ENCODE peak calls at places on chromosomes 13 and 19, in nine cellular contexts. One of them, this sample, is unnamed. For H3K4me1, the result is how much of the 10 kb centered on the place peaks cover.

GRCh38 chr19:51015691-51016267 is 3.7 kb downstream of the KLK10 start:
- DNase-seq in cardiac muscle cell: no peak
- DNase-seq in upper lobe of right lung: no peak
- DNase-seq in endodermal cell: no peak
- DNase-seq in body of pancreas: no peak
- DNase-seq in H9: no peak
- DNase-seq in CD4-positive, CD25-positive, alpha-beta regulatory T cell: no peak
- DNase-seq in IMR-90: no peak
- DNase-seq in breast epithelium: no peak
- DNase-seq in this sample: no peak

GRCh38 chr19:50478901-50479715 is 2.5 kb upstream of the GARIN5A start:
- DNase-seq in cardiac muscle cell: peak
- DNase-seq in upper lobe of right lung: peak
- DNase-seq in endodermal cell: peak
- DNase-seq in body of pancreas: no peak
- DNase-seq in H9: peak
- DNase-seq in CD4-positive, CD25-positive, alpha-beta regulatory T cell: no peak
- DNase-seq in IMR-90: peak
- DNase-seq in breast epithelium: no peak
- DNase-seq in this sample: peak

GRCh38 chr13:112907916-112908315 is 61.1 kb upstream of the MCF2L start:
- DNase-seq in cardiac muscle cell: no peak
- DNase-seq in upper lobe of right lung: no peak
- DNase-seq in endodermal cell: no peak
- DNase-seq in body of pancreas: no peak
- DNase-seq in H9: no peak
- DNase-seq in CD4-positive, CD25-positive, alpha-beta regulatory T cell: no peak
- DNase-seq in IMR-90: no peak
- DNase-seq in breast epithelium: peak
- DNase-seq in this sample: no peak

GRCh38 chr19:33052352-33052972 is 12.2 kb downstream of the RHPN2 start:
- DNase-seq in cardiac muscle cell: no peak
- DNase-seq in upper lobe of right lung: no peak
- DNase-seq in endodermal cell: no peak
- DNase-seq in body of pancreas: peak
- DNase-seq in H9: no peak
- DNase-seq in CD4-positive, CD25-positive, alpha-beta regulatory T cell: no peak
- DNase-seq in IMR-90: peak
- DNase-seq in breast epithelium: no peak
- DNase-seq in this sample: no peak

GRCh38 chr13:53137777-53138176 is 109.2 kb downstream of the OLFM4 start:
- DNase-seq in cardiac muscle cell: no peak
- DNase-seq in upper lobe of right lung: no peak
- DNase-seq in endodermal cell: no peak
- DNase-seq in body of pancreas: no peak
- DNase-seq in H9: no peak
- DNase-seq in CD4-positive, CD25-positive, alpha-beta regulatory T cell: no peak
- DNase-seq in IMR-90: peak
- DNase-seq in breast epithelium: no peak
- DNase-seq in this sample: peak

GRCh38 chr13:39586142-39586541 is 16.9 kb downstream of the LHFPL6 start:
- DNase-seq in cardiac muscle cell: no peak
- DNase-seq in upper lobe of right lung: no peak
- DNase-seq in endodermal cell: no peak
- DNase-seq in body of pancreas: no peak
- DNase-seq in H9: no peak
- DNase-seq in CD4-positive, CD25-positive, alpha-beta regulatory T cell: no peak
- DNase-seq in IMR-90: no peak
- DNase-seq in breast epithelium: no peak
- DNase-seq in this sample: no peak

GRCh38 chr19:19615086-19615485 is 3.4 kb downstream of the PBX4 start:
- DNase-seq in cardiac muscle cell: no peak
- DNase-seq in upper lobe of right lung: no peak
- DNase-seq in endodermal cell: no peak
- DNase-seq in body of pancreas: no peak
- DNase-seq in H9: no peak
- DNase-seq in CD4-positive, CD25-positive, alpha-beta regulatory T cell: no peak
- DNase-seq in IMR-90: peak
- DNase-seq in breast epithelium: no peak
- DNase-seq in this sample: no peak

GRCh38 chr13:114101325-114101821 is 31.1 kb downstream of the RASA3 start:
- DNase-seq in cardiac muscle cell: no peak
- DNase-seq in upper lobe of right lung: peak
- DNase-seq in endodermal cell: peak
- DNase-seq in body of pancreas: peak
- DNase-seq in H9: no peak
- DNase-seq in CD4-positive, CD25-positive, alpha-beta regulatory T cell: no peak
- DNase-seq in IMR-90: no peak
- DNase-seq in breast epithelium: peak
- DNase-seq in this sample: no peak

GRCh38 chr19:4115050-4115817 is 8.7 kb downstream of the MAP2K2 start:
- DNase-seq in cardiac muscle cell: peak
- DNase-seq in upper lobe of right lung: no peak
- DNase-seq in endodermal cell: no peak
- DNase-seq in body of pancreas: no peak
- DNase-seq in H9: no peak
- DNase-seq in CD4-positive, CD25-positive, alpha-beta regulatory T cell: peak
- DNase-seq in IMR-90: no peak
- DNase-seq in breast epithelium: no peak
- DNase-seq in this sample: no peak

DNA sequence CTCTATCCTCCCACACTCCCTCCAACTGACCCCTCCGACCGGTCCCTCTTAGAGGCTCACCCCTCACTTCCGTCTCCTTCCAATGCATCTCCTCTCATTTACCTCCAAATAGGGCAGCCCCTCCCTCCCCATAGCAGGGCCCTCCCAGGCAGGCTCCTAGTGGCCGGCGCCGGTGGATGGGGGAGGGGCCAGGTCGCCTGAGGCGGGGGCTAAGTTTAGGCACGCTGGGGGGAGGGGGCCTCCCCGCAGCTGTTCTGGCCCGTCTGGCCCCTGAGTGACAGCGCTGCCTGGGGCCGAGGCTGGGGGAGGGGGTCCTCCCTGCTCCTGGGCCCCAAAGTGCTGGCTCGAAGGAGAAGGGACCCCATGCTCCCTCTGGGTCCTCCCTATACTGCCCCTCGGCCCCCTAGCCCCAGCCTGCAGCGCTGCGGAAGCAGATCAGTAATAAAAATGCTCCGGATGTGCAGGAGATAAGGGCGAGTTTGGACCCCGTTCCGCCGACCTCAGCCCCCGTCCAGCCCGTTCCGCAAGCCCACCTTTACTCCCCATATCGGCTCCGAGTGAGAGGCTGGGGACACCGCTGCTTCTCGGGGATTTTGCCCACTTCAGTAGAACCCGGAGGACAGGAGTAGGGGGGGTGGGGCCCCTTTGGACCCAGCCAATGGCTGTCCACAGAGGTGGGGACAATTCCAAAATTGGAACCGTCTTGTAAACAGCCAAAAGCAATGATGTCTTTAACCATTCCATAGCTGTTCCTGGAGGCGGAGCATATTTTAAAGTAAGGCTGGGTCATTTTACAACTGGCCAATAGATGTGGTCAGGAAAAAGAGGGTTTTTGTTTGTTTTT is 4.0 kb downstream of the RTN2 start:
- DNase-seq in cardiac muscle cell: peak
- DNase-seq in upper lobe of right lung: peak
- DNase-seq in endodermal cell: peak
- DNase-seq in body of pancreas: no peak
- DNase-seq in H9: peak
- DNase-seq in CD4-positive, CD25-positive, alpha-beta regulatory T cell: no peak
- DNase-seq in IMR-90: peak
- DNase-seq in breast epithelium: no peak
- DNase-seq in this sample: peak
- H3K27ac ChIP-seq in cardiac muscle cell: peak
- H3K27ac ChIP-seq in upper lobe of right lung: peak
- H3K27ac ChIP-seq in endodermal cell: peak
- H3K27ac ChIP-seq in body of pancreas: peak
- H3K27ac ChIP-seq in H9: no peak
- H3K27ac ChIP-seq in CD4-positive, CD25-positive, alpha-beta regulatory T cell: no peak
- H3K27ac ChIP-seq in IMR-90: peak
- H3K27ac ChIP-seq in breast epithelium: peak
- H3K27ac ChIP-seq in this sample: peak

GRCh38 chr13:74067818-74068217 is 66.4 kb downstream of the KLF12 start:
- DNase-seq in cardiac muscle cell: no peak
- DNase-seq in upper lobe of right lung: no peak
- DNase-seq in endodermal cell: no peak
- DNase-seq in body of pancreas: no peak
- DNase-seq in H9: no peak
- DNase-seq in CD4-positive, CD25-positive, alpha-beta regulatory T cell: no peak
- DNase-seq in IMR-90: peak
- DNase-seq in breast epithelium: no peak
- DNase-seq in this sample: peak
- H3K4me1 ChIP-seq in cardiac muscle cell: under half
- H3K4me1 ChIP-seq in upper lobe of right lung: under half
- H3K4me1 ChIP-seq in endodermal cell: under half
- H3K4me1 ChIP-seq in body of pancreas: under half
- H3K4me1 ChIP-seq in H9: under half
- H3K4me1 ChIP-seq in CD4-positive, CD25-positive, alpha-beta regulatory T cell: under half
- H3K4me1 ChIP-seq in IMR-90: under half
- H3K4me1 ChIP-seq in breast epithelium: under half
- H3K4me1 ChIP-seq in this sample: under half

GRCh38 chr19:13986348-13986904 is 19.7 kb downstream of the RFX1 start:
- DNase-seq in cardiac muscle cell: no peak
- DNase-seq in upper lobe of right lung: peak
- DNase-seq in endodermal cell: peak
- DNase-seq in body of pancreas: peak
- DNase-seq in H9: peak
- DNase-seq in CD4-positive, CD25-positive, alpha-beta regulatory T cell: peak
- DNase-seq in IMR-90: peak
- DNase-seq in breast epithelium: no peak
- DNase-seq in this sample: peak

GRCh38 chr19:13983213-13983889 is 22.8 kb downstream of the RFX1 start:
- DNase-seq in cardiac muscle cell: no peak
- DNase-seq in upper lobe of right lung: no peak
- DNase-seq in endodermal cell: no peak
- DNase-seq in body of pancreas: peak
- DNase-seq in H9: no peak
- DNase-seq in CD4-positive, CD25-positive, alpha-beta regulatory T cell: peak
- DNase-seq in IMR-90: no peak
- DNase-seq in breast epithelium: no peak
- DNase-seq in this sample: no peak

GRCh38 chr19:13985771-13986347 is 20.3 kb downstream of the RFX1 start:
- DNase-seq in cardiac muscle cell: no peak
- DNase-seq in upper lobe of right lung: no peak
- DNase-seq in endodermal cell: no peak
- DNase-seq in body of pancreas: no peak
- DNase-seq in H9: peak
- DNase-seq in CD4-positive, CD25-positive, alpha-beta regulatory T cell: no peak
- DNase-seq in IMR-90: no peak
- DNase-seq in breast epithelium: no peak
- DNase-seq in this sample: no peak

GRCh38 chr19:13984186-13984585 is 21.9 kb downstream of the RFX1 start:
- DNase-seq in cardiac muscle cell: no peak
- DNase-seq in upper lobe of right lung: no peak
- DNase-seq in endodermal cell: no peak
- DNase-seq in body of pancreas: no peak
- DNase-seq in H9: no peak
- DNase-seq in CD4-positive, CD25-positive, alpha-beta regulatory T cell: no peak
- DNase-seq in IMR-90: no peak
- DNase-seq in breast epithelium: no peak
- DNase-seq in this sample: no peak

DNA sequence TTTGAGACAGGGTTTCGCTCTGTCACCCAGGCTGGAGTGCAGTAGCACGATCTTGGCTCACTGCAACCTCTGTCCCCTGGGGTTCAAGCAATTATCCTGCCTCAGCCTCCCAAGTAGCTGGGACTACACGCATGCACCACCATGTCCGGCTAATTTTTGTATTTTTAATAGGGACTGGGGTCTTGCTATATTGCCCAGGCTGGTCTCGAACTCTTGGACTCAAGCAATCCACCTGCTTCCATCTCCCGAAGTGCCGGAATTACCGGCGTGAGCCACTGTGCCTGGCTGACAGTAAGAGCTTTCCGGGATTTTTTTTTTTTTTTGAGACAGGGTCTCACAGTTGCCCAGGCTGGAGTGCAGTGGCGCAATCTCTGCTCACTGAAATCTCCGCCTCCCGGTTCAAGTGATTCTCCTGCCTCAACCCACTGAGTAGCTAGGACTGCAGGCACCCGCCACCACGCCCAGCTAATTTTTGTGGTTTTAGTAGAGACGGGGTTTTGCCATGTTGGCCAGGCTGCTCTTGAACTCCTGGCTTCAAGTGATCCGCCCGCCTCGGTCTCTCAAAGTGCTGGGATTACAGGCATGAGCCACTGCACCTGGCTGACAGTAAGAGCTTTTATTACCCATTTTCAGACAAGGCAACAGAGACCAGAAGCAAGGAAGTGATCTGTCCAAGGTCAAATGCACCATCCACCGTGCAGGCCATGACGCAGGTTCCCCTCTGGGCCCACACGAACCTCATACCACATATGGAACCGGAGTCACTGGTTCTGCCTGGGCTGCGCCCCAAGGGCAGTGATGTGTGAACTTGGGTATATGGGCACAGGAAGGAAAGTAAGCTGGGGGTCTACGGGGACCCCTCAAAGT is 21.0 kb downstream of the RFX1 start:
- DNase-seq in cardiac muscle cell: no peak
- DNase-seq in upper lobe of right lung: peak
- DNase-seq in endodermal cell: no peak
- DNase-seq in body of pancreas: no peak
- DNase-seq in H9: no peak
- DNase-seq in CD4-positive, CD25-positive, alpha-beta regulatory T cell: no peak
- DNase-seq in IMR-90: no peak
- DNase-seq in breast epithelium: no peak
- DNase-seq in this sample: no peak
- H3K27ac ChIP-seq in cardiac muscle cell: no peak
- H3K27ac ChIP-seq in upper lobe of right lung: peak
- H3K27ac ChIP-seq in endodermal cell: no peak
- H3K27ac ChIP-seq in body of pancreas: peak
- H3K27ac ChIP-seq in H9: no peak
- H3K27ac ChIP-seq in CD4-positive, CD25-positive, alpha-beta regulatory T cell: peak
- H3K27ac ChIP-seq in IMR-90: no peak
- H3K27ac ChIP-seq in breast epithelium: peak
- H3K27ac ChIP-seq in this sample: no peak

GRCh38 chr19:29672319-29672932 is 7.2 kb downstream of the PLEKHF1 start:
- DNase-seq in cardiac muscle cell: no peak
- DNase-seq in upper lobe of right lung: peak
- DNase-seq in endodermal cell: no peak
- DNase-seq in body of pancreas: no peak
- DNase-seq in H9: no peak
- DNase-seq in CD4-positive, CD25-positive, alpha-beta regulatory T cell: no peak
- DNase-seq in IMR-90: no peak
- DNase-seq in breast epithelium: peak
- DNase-seq in this sample: no peak

GRCh38 chr19:29674374-29675119 is 9.3 kb downstream of the PLEKHF1 start:
- DNase-seq in cardiac muscle cell: no peak
- DNase-seq in upper lobe of right lung: peak
- DNase-seq in endodermal cell: no peak
- DNase-seq in body of pancreas: no peak
- DNase-seq in H9: no peak
- DNase-seq in CD4-positive, CD25-positive, alpha-beta regulatory T cell: no peak
- DNase-seq in IMR-90: no peak
- DNase-seq in breast epithelium: peak
- DNase-seq in this sample: no peak

GRCh38 chr19:29671393-29672076 is 6.3 kb downstream of the PLEKHF1 start:
- DNase-seq in cardiac muscle cell: no peak
- DNase-seq in upper lobe of right lung: peak
- DNase-seq in endodermal cell: peak
- DNase-seq in body of pancreas: peak
- DNase-seq in H9: no peak
- DNase-seq in CD4-positive, CD25-positive, alpha-beta regulatory T cell: peak
- DNase-seq in IMR-90: no peak
- DNase-seq in breast epithelium: peak
- DNase-seq in this sample: peak

GRCh38 chr19:29673451-29674371 is 8.4 kb downstream of the PLEKHF1 start:
- DNase-seq in cardiac muscle cell: no peak
- DNase-seq in upper lobe of right lung: peak
- DNase-seq in endodermal cell: no peak
- DNase-seq in body of pancreas: no peak
- DNase-seq in H9: no peak
- DNase-seq in CD4-positive, CD25-positive, alpha-beta regulatory T cell: no peak
- DNase-seq in IMR-90: no peak
- DNase-seq in breast epithelium: peak
- DNase-seq in this sample: no peak

GRCh38 chr19:29672933-29673336 is 7.7 kb downstream of the PLEKHF1 start:
- DNase-seq in cardiac muscle cell: no peak
- DNase-seq in upper lobe of right lung: peak
- DNase-seq in endodermal cell: no peak
- DNase-seq in body of pancreas: no peak
- DNase-seq in H9: no peak
- DNase-seq in CD4-positive, CD25-positive, alpha-beta regulatory T cell: peak
- DNase-seq in IMR-90: no peak
- DNase-seq in breast epithelium: peak
- DNase-seq in this sample: no peak
- H3K4me1 ChIP-seq in cardiac muscle cell: under half
- H3K4me1 ChIP-seq in upper lobe of right lung: half or more
- H3K4me1 ChIP-seq in endodermal cell: under half
- H3K4me1 ChIP-seq in body of pancreas: half or more
- H3K4me1 ChIP-seq in H9: under half
- H3K4me1 ChIP-seq in CD4-positive, CD25-positive, alpha-beta regulatory T cell: half or more
- H3K4me1 ChIP-seq in IMR-90: under half
- H3K4me1 ChIP-seq in breast epithelium: under half
- H3K4me1 ChIP-seq in this sample: under half

This sample was measured in SJCRH30.